ENCODE peak calls at places on chromosomes 2 and 18, in nine cellular contexts. One of them, this sample, is unnamed.

GRCh38 chr2:127173073-127173472 is 47.0 kb downstream of the CYP27C1 start:
- DNase-seq in transverse colon: no peak
- DNase-seq in HCT116: no peak
- DNase-seq in SK-N-SH: no peak
- DNase-seq in upper lobe of left lung: peak
- DNase-seq in GM23338: no peak
- DNase-seq in suprapubic skin: peak
- DNase-seq in sigmoid colon: peak
- DNase-seq in breast epithelium: no peak
- DNase-seq in this sample: no peak

GRCh38 chr2:14712091-14712490 is 79.6 kb downstream of the LRATD1 start:
- DNase-seq in upper lobe of left lung: no peak
- DNase-seq in breast epithelium: no peak
- DNase-seq in suprapubic skin: no peak
- DNase-seq in HCT116: no peak
- DNase-seq in GM23338: no peak
- DNase-seq in transverse colon: no peak
- DNase-seq in SK-N-SH: no peak
- DNase-seq in sigmoid colon: no peak
- DNase-seq in this sample: no peak

GRCh38 chr2:15652316-15653276 is 60.9 kb downstream of the DDX1 start:
- DNase-seq in breast epithelium: no peak
- DNase-seq in HCT116: no peak
- DNase-seq in suprapubic skin: no peak
- DNase-seq in transverse colon: no peak
- DNase-seq in SK-N-SH: peak
- DNase-seq in sigmoid colon: no peak
- DNase-seq in upper lobe of left lung: no peak
- DNase-seq in GM23338: no peak
- DNase-seq in this sample: no peak

GRCh38 chr18:77082316-77082715 is 50.3 kb downstream of the MBP start:
- DNase-seq in upper lobe of left lung: no peak
- DNase-seq in GM23338: no peak
- DNase-seq in transverse colon: no peak
- DNase-seq in breast epithelium: no peak
- DNase-seq in sigmoid colon: no peak
- DNase-seq in suprapubic skin: no peak
- DNase-seq in SK-N-SH: no peak
- DNase-seq in HCT116: no peak
- DNase-seq in this sample: no peak

GRCh38 chr18:54806526-54806925 is 21.8 kb upstream of the RAB27B start:
- DNase-seq in GM23338: no peak
- DNase-seq in sigmoid colon: no peak
- DNase-seq in suprapubic skin: no peak
- DNase-seq in upper lobe of left lung: no peak
- DNase-seq in breast epithelium: no peak
- DNase-seq in SK-N-SH: no peak
- DNase-seq in transverse colon: no peak
- DNase-seq in HCT116: no peak
- DNase-seq in this sample: no peak

GRCh38 chr2:141778315-141778835 is 352.4 kb downstream of the LRP1B start:
- DNase-seq in upper lobe of left lung: no peak
- DNase-seq in SK-N-SH: no peak
- DNase-seq in HCT116: no peak
- DNase-seq in sigmoid colon: no peak
- DNase-seq in breast epithelium: no peak
- DNase-seq in transverse colon: no peak
- DNase-seq in GM23338: no peak
- DNase-seq in suprapubic skin: no peak
- DNase-seq in this sample: no peak

GRCh38 chr18:44802508-44802907 is 121.8 kb downstream of the SETBP1 start:
- DNase-seq in GM23338: no peak
- DNase-seq in suprapubic skin: no peak
- DNase-seq in breast epithelium: no peak
- DNase-seq in SK-N-SH: no peak
- DNase-seq in HCT116: no peak
- DNase-seq in upper lobe of left lung: no peak
- DNase-seq in transverse colon: no peak
- DNase-seq in sigmoid colon: no peak
- DNase-seq in this sample: no peak

GRCh38 chr2:240960963-240961876 is 37.2 kb upstream of the SNED1 start:
- DNase-seq in SK-N-SH: no peak
- DNase-seq in HCT116: no peak
- DNase-seq in upper lobe of left lung: peak
- DNase-seq in breast epithelium: peak
- DNase-seq in GM23338: no peak
- DNase-seq in sigmoid colon: peak
- DNase-seq in suprapubic skin: no peak
- DNase-seq in transverse colon: no peak
- DNase-seq in this sample: no peak

GRCh38 chr18:22556271-22556990 is 138.7 kb upstream of the CTAGE1 start:
- DNase-seq in upper lobe of left lung: no peak
- DNase-seq in transverse colon: no peak
- DNase-seq in GM23338: no peak
- DNase-seq in breast epithelium: no peak
- DNase-seq in sigmoid colon: peak
- DNase-seq in SK-N-SH: no peak
- DNase-seq in HCT116: no peak
- DNase-seq in suprapubic skin: no peak
- DNase-seq in this sample: no peak

GRCh38 chr2:27041708-27042107 is 8.9 kb downstream of the TMEM214 start:
- DNase-seq in HCT116: no peak
- DNase-seq in upper lobe of left lung: no peak
- DNase-seq in SK-N-SH: no peak
- DNase-seq in suprapubic skin: no peak
- DNase-seq in sigmoid colon: no peak
- DNase-seq in transverse colon: no peak
- DNase-seq in breast epithelium: no peak
- DNase-seq in GM23338: no peak
- DNase-seq in this sample: no peak

GRCh38 chr2:224442092-224442999 is 40.4 kb upstream of the FAM124B start:
- DNase-seq in suprapubic skin: no peak
- DNase-seq in transverse colon: peak
- DNase-seq in HCT116: no peak
- DNase-seq in SK-N-SH: peak
- DNase-seq in upper lobe of left lung: no peak
- DNase-seq in breast epithelium: no peak
- DNase-seq in GM23338: peak
- DNase-seq in sigmoid colon: no peak
- DNase-seq in this sample: no peak

GRCh38 chr2:238391042-238391441 is 35.7 kb upstream of the ASB1 start:
- DNase-seq in breast epithelium: no peak
- DNase-seq in suprapubic skin: no peak
- DNase-seq in upper lobe of left lung: no peak
- DNase-seq in HCT116: no peak
- DNase-seq in transverse colon: no peak
- DNase-seq in sigmoid colon: no peak
- DNase-seq in GM23338: no peak
- DNase-seq in SK-N-SH: no peak
- DNase-seq in this sample: no peak

GRCh38 chr2:239911630-239912071 is 113.5 kb downstream of the NDUFA10 start:
- DNase-seq in sigmoid colon: no peak
- DNase-seq in GM23338: no peak
- DNase-seq in suprapubic skin: no peak
- DNase-seq in SK-N-SH: no peak
- DNase-seq in breast epithelium: no peak
- DNase-seq in HCT116: no peak
- DNase-seq in transverse colon: no peak
- DNase-seq in upper lobe of left lung: peak
- DNase-seq in this sample: no peak

GRCh38 chr2:189658808-189659207 is 2.5 kb upstream of the ASNSD1 start:
- DNase-seq in HCT116: no peak
- DNase-seq in sigmoid colon: no peak
- DNase-seq in GM23338: no peak
- DNase-seq in SK-N-SH: no peak
- DNase-seq in transverse colon: no peak
- DNase-seq in upper lobe of left lung: peak
- DNase-seq in suprapubic skin: no peak
- DNase-seq in breast epithelium: no peak
- DNase-seq in this sample: no peak

GRCh38 chr18:64148988-64149387 is at the start of gene LINC00305:
- DNase-seq in breast epithelium: no peak
- DNase-seq in transverse colon: no peak
- DNase-seq in GM23338: no peak
- DNase-seq in SK-N-SH: no peak
- DNase-seq in upper lobe of left lung: no peak
- DNase-seq in suprapubic skin: no peak
- DNase-seq in HCT116: no peak
- DNase-seq in sigmoid colon: no peak
- DNase-seq in this sample: no peak

GRCh38 chr2:26456701-26457224 is 21.2 kb downstream of the OTOF start:
- DNase-seq in suprapubic skin: no peak
- DNase-seq in breast epithelium: no peak
- DNase-seq in GM23338: no peak
- DNase-seq in HCT116: no peak
- DNase-seq in transverse colon: no peak
- DNase-seq in sigmoid colon: peak
- DNase-seq in SK-N-SH: no peak
- DNase-seq in upper lobe of left lung: no peak
- DNase-seq in this sample: no peak

DNA sequence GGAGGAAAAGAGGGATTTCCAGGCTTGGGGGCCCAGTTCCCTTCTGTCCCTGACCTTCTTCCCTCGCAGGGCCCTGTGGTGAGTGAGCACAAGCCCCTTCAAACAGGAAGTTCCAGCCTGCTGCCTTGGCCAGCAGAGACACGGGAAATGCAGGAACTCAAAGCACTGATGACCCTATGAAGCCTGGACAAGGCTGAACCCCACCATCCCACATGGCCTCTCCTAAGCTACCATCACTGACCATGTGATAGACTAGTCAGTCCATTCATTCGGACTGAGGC is 196.4 kb downstream of the TNS1 start:
- DNase-seq in breast epithelium: no peak
- DNase-seq in HCT116: no peak
- DNase-seq in GM23338: no peak
- DNase-seq in transverse colon: no peak
- DNase-seq in upper lobe of left lung: no peak
- DNase-seq in suprapubic skin: no peak
- DNase-seq in SK-N-SH: no peak
- DNase-seq in sigmoid colon: no peak
- DNase-seq in this sample: no peak
- TF ChIP-seq POLR2AphosphoS5 in breast epithelium: no peak
- TF ChIP-seq POLR2AphosphoS5 in HCT116: no peak
- TF ChIP-seq POLR2AphosphoS5 in GM23338: no peak
- TF ChIP-seq POLR2AphosphoS5 in transverse colon: no peak
- TF ChIP-seq POLR2AphosphoS5 in upper lobe of left lung: no peak
- TF ChIP-seq POLR2AphosphoS5 in suprapubic skin: no peak
- TF ChIP-seq POLR2AphosphoS5 in SK-N-SH: no peak
- TF ChIP-seq POLR2AphosphoS5 in sigmoid colon: no peak
- TF ChIP-seq POLR2AphosphoS5 in this sample: no peak

GRCh38 chr2:19120941-19121750 is 237.3 kb downstream of the OSR1 start:
- DNase-seq in upper lobe of left lung: no peak
- DNase-seq in SK-N-SH: no peak
- DNase-seq in suprapubic skin: peak
- DNase-seq in transverse colon: no peak
- DNase-seq in breast epithelium: no peak
- DNase-seq in sigmoid colon: no peak
- DNase-seq in HCT116: peak
- DNase-seq in GM23338: no peak
- DNase-seq in this sample: no peak

GRCh38 chr2:19122220-19122619 is 236.2 kb downstream of the OSR1 start:
- DNase-seq in HCT116: no peak
- DNase-seq in breast epithelium: no peak
- DNase-seq in GM23338: no peak
- DNase-seq in sigmoid colon: no peak
- DNase-seq in SK-N-SH: no peak
- DNase-seq in suprapubic skin: no peak
- DNase-seq in upper lobe of left lung: no peak
- DNase-seq in transverse colon: no peak
- DNase-seq in this sample: no peak

GRCh38 chr2:19120181-19120580 is 238.2 kb downstream of the OSR1 start:
- DNase-seq in SK-N-SH: no peak
- DNase-seq in upper lobe of left lung: no peak
- DNase-seq in GM23338: no peak
- DNase-seq in breast epithelium: no peak
- DNase-seq in suprapubic skin: no peak
- DNase-seq in sigmoid colon: no peak
- DNase-seq in transverse colon: no peak
- DNase-seq in HCT116: no peak
- DNase-seq in this sample: no peak

GRCh38 chr2:19116918-19117317 is 241.5 kb downstream of the OSR1 start:
- DNase-seq in upper lobe of left lung: no peak
- DNase-seq in SK-N-SH: no peak
- DNase-seq in suprapubic skin: no peak
- DNase-seq in transverse colon: no peak
- DNase-seq in sigmoid colon: no peak
- DNase-seq in breast epithelium: no peak
- DNase-seq in GM23338: no peak
- DNase-seq in HCT116: no peak
- DNase-seq in this sample: no peak

DNA sequence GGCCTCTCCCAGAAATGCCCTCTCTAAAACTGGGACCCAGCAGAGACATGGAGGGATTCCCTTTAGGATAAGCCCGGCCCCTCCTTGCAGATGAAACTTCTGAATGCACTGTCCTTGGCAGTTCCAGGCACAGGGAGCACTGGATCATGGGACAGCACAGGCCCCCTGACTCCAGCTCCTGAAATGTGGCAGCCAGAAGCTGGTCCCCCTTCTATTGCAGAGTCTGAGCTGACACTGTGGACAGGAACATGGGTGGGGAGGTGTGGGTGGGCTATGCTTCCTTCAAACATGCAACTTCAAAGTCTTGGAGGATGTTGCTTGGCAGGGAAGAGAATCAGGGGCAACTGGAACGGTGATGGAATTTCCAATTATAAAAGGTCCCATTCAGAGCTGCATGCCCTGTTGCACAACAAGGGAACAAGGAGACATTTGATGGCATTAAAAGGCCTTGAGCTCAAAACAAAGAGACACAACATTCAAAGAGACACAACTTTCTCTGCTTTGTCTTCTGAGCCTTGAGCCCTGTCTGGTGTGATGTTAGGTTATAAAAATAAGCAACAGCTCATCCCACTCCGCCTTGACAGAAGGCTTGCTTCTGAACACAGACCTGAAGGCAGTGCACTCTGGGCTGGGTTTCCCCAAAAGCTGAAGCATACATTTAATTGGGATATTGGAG is 239.0 kb downstream of the OSR1 start:
- DNase-seq in HCT116: no peak
- DNase-seq in upper lobe of left lung: no peak
- DNase-seq in transverse colon: no peak
- DNase-seq in breast epithelium: no peak
- DNase-seq in suprapubic skin: no peak
- DNase-seq in sigmoid colon: no peak
- DNase-seq in GM23338: no peak
- DNase-seq in SK-N-SH: no peak
- DNase-seq in this sample: no peak
- TF ChIP-seq POLR2AphosphoS5 in HCT116: no peak
- TF ChIP-seq POLR2AphosphoS5 in upper lobe of left lung: no peak
- TF ChIP-seq POLR2AphosphoS5 in transverse colon: no peak
- TF ChIP-seq POLR2AphosphoS5 in breast epithelium: no peak
- TF ChIP-seq POLR2AphosphoS5 in suprapubic skin: no peak
- TF ChIP-seq POLR2AphosphoS5 in sigmoid colon: no peak
- TF ChIP-seq POLR2AphosphoS5 in GM23338: no peak
- TF ChIP-seq POLR2AphosphoS5 in SK-N-SH: no peak
- TF ChIP-seq POLR2AphosphoS5 in this sample: no peak

GRCh38 chr2:37323770-37324535 is 680 bp downstream of the PRKD3 start:
- DNase-seq in HCT116: no peak
- DNase-seq in upper lobe of left lung: peak
- DNase-seq in sigmoid colon: peak
- DNase-seq in GM23338: peak
- DNase-seq in SK-N-SH: peak
- DNase-seq in transverse colon: peak
- DNase-seq in suprapubic skin: no peak
- DNase-seq in breast epithelium: no peak
- DNase-seq in this sample: peak
- TF ChIP-seq POLR2AphosphoS5 in HCT116: no peak
- TF ChIP-seq POLR2AphosphoS5 in upper lobe of left lung: no peak
- TF ChIP-seq POLR2AphosphoS5 in sigmoid colon: peak
- TF ChIP-seq POLR2AphosphoS5 in GM23338: no peak
- TF ChIP-seq POLR2AphosphoS5 in SK-N-SH: no peak
- TF ChIP-seq POLR2AphosphoS5 in transverse colon: no peak
- TF ChIP-seq POLR2AphosphoS5 in suprapubic skin: no peak
- TF ChIP-seq POLR2AphosphoS5 in breast epithelium: no peak
- TF ChIP-seq POLR2AphosphoS5 in this sample: peak

GRCh38 chr2:226791487-226792081 is 8.0 kb downstream of the IRS1 start:
- DNase-seq in suprapubic skin: peak
- DNase-seq in HCT116: no peak
- DNase-seq in SK-N-SH: peak
- DNase-seq in transverse colon: peak
- DNase-seq in GM23338: peak
- DNase-seq in breast epithelium: peak
- DNase-seq in sigmoid colon: peak
- DNase-seq in upper lobe of left lung: peak
- DNase-seq in this sample: peak
- TF ChIP-seq POLR2AphosphoS5 in suprapubic skin: no peak
- TF ChIP-seq POLR2AphosphoS5 in HCT116: no peak
- TF ChIP-seq POLR2AphosphoS5 in SK-N-SH: no peak
- TF ChIP-seq POLR2AphosphoS5 in transverse colon: no peak
- TF ChIP-seq POLR2AphosphoS5 in GM23338: peak
- TF ChIP-seq POLR2AphosphoS5 in breast epithelium: peak
- TF ChIP-seq POLR2AphosphoS5 in sigmoid colon: peak
- TF ChIP-seq POLR2AphosphoS5 in upper lobe of left lung: peak
- TF ChIP-seq POLR2AphosphoS5 in this sample: peak